ENCODE peak calls at places on chromosome 3, in six cellular contexts. B, Y, Q, P, J and F are unnamed samples.

GRCh38 chr3:157423337-157423736 is 13.3 kb upstream of the PTX3 start:
- DNase-seq in P (no peak), Q (peak), J (no peak), B (peak), Y (no peak), F (no peak)

GRCh38 chr3:5072100-5072816 is 49.8 kb upstream of the ARL8B start:
- DNase-seq in Q (no peak), P (no peak), Y (no peak), B (no peak), J (no peak), F (no peak)

GRCh38 chr3:52704611-52705437 is 767 bp downstream of the GLT8D1 start:
- DNase-seq in Y (peak), P (peak), J (no peak), B (peak), Q (peak), F (no peak)

GRCh38 chr3:102174312-102174712 is 260.5 kb upstream of the ZPLD1 start:
- DNase-seq in B (peak), J (no peak), Q (peak), Y (no peak), P (no peak), F (no peak)

GRCh38 chr3:45677045-45677436 is 12.2 kb upstream of the SACM1L start:
- DNase-seq in Q (peak), B (peak), J (no peak), P (peak), Y (no peak), F (no peak)

GRCh38 chr3:58824285-58824684 is 157.7 kb upstream of the FAM3D start:
- DNase-seq in Y (peak), J (peak), B (peak), Q (peak), P (peak), F (peak)

GRCh38 chr3:182238141-182238540 is 526.4 kb downstream of the SOX2 start:
- DNase-seq in Y (no peak), B (peak), J (peak), P (no peak), Q (peak), F (peak)

GRCh38 chr3:138082085-138082991 is 33.1 kb downstream of the DZIP1L start:
- DNase-seq in Y (no peak), Q (peak), P (no peak), B (peak), J (no peak), F (no peak)

GRCh38 chr3:52056521-52056967 is at the start of gene DUSP7:
- DNase-seq in Y (peak), B (peak), J (peak), Q (peak), P (peak), F (no peak)

GRCh38 chr3:16173696-16174355 is 654 bp upstream of the GALNT15 start:
- DNase-seq in B (peak), J (no peak), P (no peak), Q (no peak), Y (no peak), F (no peak)

GRCh38 chr3:142993958-142994442 is 7.4 kb upstream of the U2SURP start:
- DNase-seq in B (peak), Y (peak), Q (peak), P (peak), J (peak), F (peak)

GRCh38 chr3:170866499-170866898 is 3.5 kb downstream of the RPL22L1 start:
- DNase-seq in P (no peak), J (no peak), Y (no peak), Q (no peak), B (no peak), F (no peak)

GRCh38 chr3:195249858-195250464 is 21.0 kb downstream of the XXYLT1 start:
- DNase-seq in Y (no peak), Q (no peak), B (no peak), J (no peak), P (peak), F (no peak)

GRCh38 chr3:31934018-31934417 is 47.0 kb downstream of the OSBPL10 start:
- DNase-seq in B (peak), Q (no peak), P (no peak), Y (no peak), J (no peak), F (peak)

GRCh38 chr3:64224826-64225606 is at the start of gene PRICKLE2:
- DNase-seq in B (peak), Q (peak), Y (no peak), J (peak), P (peak), F (peak)

GRCh38 chr3:4614070-4614469 is 120.9 kb downstream of the ITPR1 start:
- DNase-seq in J (no peak), Y (no peak), P (no peak), B (no peak), Q (no peak), F (no peak)

GRCh38 chr3:155282416-155283091 is 10.9 kb downstream of the STRIT1 start:
- DNase-seq in Y (peak), P (no peak), J (no peak), B (peak), Q (no peak), F (no peak)

GRCh38 chr3:141115752-141116541 is 64.8 kb downstream of the SPSB4 start:
- DNase-seq in Y (no peak), B (no peak), P (no peak), Q (no peak), J (no peak), F (no peak)

GRCh38 chr3:69718832-69719231 is 20.4 kb upstream of the MITF start:
- DNase-seq in J (peak), Q (no peak), B (no peak), P (no peak), Y (no peak), F (peak)

GRCh38 chr3:46667657-46668056 is 25.8 kb downstream of the ALS2CL start:
- DNase-seq in Q (no peak), J (no peak), B (no peak), Y (no peak), P (peak), F (no peak)

GRCh38 chr3:124639406-124640237 is 90.6 kb upstream of the UMPS start:
- DNase-seq in J (no peak), Q (no peak), P (no peak), B (no peak), Y (no peak), F (no peak)

GRCh38 chr3:180416111-180416541 is 185.8 kb upstream of the TTC14 start:
- DNase-seq in P (no peak), J (no peak), Y (no peak), Q (peak), B (peak), F (no peak)

GRCh38 chr3:117184574-117184973 is 475.0 kb downstream of the TUSC7 start:
- DNase-seq in Q (peak), Y (no peak), B (peak), J (no peak), P (no peak), F (no peak)

GRCh38 chr3:193874512-193874911 is 261.4 kb upstream of the HES1 start:
- DNase-seq in J (no peak), Q (no peak), B (no peak), P (no peak), Y (no peak), F (no peak)

GRCh38 chr3:43723121-43723734 is 32.5 kb downstream of the ABHD5 start:
- DNase-seq in B (peak), Y (no peak), J (no peak), P (no peak), Q (no peak), F (no peak)

GRCh38 chr3:132788299-132788698 is 66.1 kb upstream of the NPHP3 start:
- DNase-seq in J (no peak), B (peak), Q (peak), Y (peak), P (no peak), F (no peak)

GRCh38 chr3:32705232-32705631 is 20.2 kb downstream of the CNOT10 start:
- DNase-seq in P (no peak), Q (no peak), Y (peak), J (no peak), B (no peak), F (no peak)

GRCh38 chr3:38637906-38638305 is 11.6 kb downstream of the SCN5A start:
- DNase-seq in Q (no peak), Y (no peak), J (no peak), P (no peak), B (no peak), F (peak)

GRCh38 chr3:143090966-143091365 is 28.6 kb upstream of the CHST2 start:
- DNase-seq in P (no peak), J (no peak), Y (no peak), B (no peak), Q (no peak), F (no peak)

GRCh38 chr3:197372076-197372661 is 73.8 kb upstream of the DLG1 start:
- DNase-seq in Y (no peak), B (peak), J (peak), Q (peak), P (peak), F (no peak)

GRCh38 chr3:67384790-67385397 is 269.5 kb downstream of the SUCLG2 start:
- DNase-seq in J (peak), B (peak), Q (peak), P (peak), Y (peak), F (peak)

GRCh38 chr3:110697961-110698360 is 373.7 kb upstream of the NECTIN3 start:
- DNase-seq in B (no peak), J (no peak), P (no peak), Y (no peak), Q (no peak), F (no peak)

GRCh38 chr3:46276497-46277099 is 34.3 kb downstream of the CCR3 start:
- DNase-seq in Y (peak), Q (peak), P (peak), B (no peak), J (peak), F (peak)

GRCh38 chr3:4898454-4899313 is 80.6 kb upstream of the BHLHE40 start:
- DNase-seq in J (no peak), P (no peak), Q (peak), B (peak), Y (no peak), F (no peak)

GRCh38 chr3:134388748-134389485 is 14.7 kb upstream of the AMOTL2 start:
- DNase-seq in Y (no peak), J (no peak), Q (no peak), P (no peak), B (no peak), F (no peak)

GRCh38 chr3:153023896-153024295 is 138.1 kb upstream of the RAP2B start:
- DNase-seq in J (no peak), B (no peak), Q (no peak), Y (no peak), P (no peak), F (no peak)

GRCh38 chr3:173501941-173502489 is 104.5 kb downstream of the NLGN1 start:
- DNase-seq in J (no peak), B (peak), Y (no peak), P (no peak), Q (peak), F (no peak)

GRCh38 chr3:4828279-4829030 is 150.8 kb upstream of the BHLHE40 start:
- DNase-seq in B (peak), Y (no peak), Q (peak), J (no peak), P (no peak), F (no peak)

GRCh38 chr3:87298111-87298718 is 21.8 kb upstream of the POU1F1 start:
- DNase-seq in P (no peak), Y (peak), Q (peak), J (peak), B (peak), F (peak)

GRCh38 chr3:11482024-11482423 is 161.7 kb downstream of the VGLL4 start:
- DNase-seq in Q (no peak), J (no peak), B (no peak), Y (no peak), P (peak), F (no peak)